ENCODE peak calls at places on chromosomes 11 and 22, in four cellular contexts. V is uterus, D is right lobe of liver, A is GM12891. P is an unnamed sample.

GRCh38 chr11:125941241-125941605 is 4.6 kb upstream of the VSIG10L2 start:
- DNase-seq in V (no peak), D (no peak), A (no peak), P (no peak)

GRCh38 chr11:103035656-103036434 is 56.1 kb downstream of the DCUN1D5 start:
- DNase-seq in V (no peak), D (no peak), A (no peak), P (peak; percentile 78)

GRCh38 chr11:10257478-10257877 is 36.5 kb downstream of the SBF2 start:
- DNase-seq in V (no peak), D (no peak), A (no peak), P (no peak)

GRCh38 chr11:1845095-1845429 is 6.3 kb downstream of the TNNI2 start:
- DNase-seq in V (no peak), D (no peak), A (no peak), P (no peak)

GRCh38 chr11:13101836-13102574 is 92.9 kb downstream of the RASSF10 start:
- DNase-seq in V (no peak), D (no peak), A (no peak), P (no peak)

GRCh38 chr22:39363751-39364484 is 14.1 kb downstream of the SYNGR1 start:
- DNase-seq in V (no peak), D (no peak), A (no peak), P (peak; percentile 88)

GRCh38 chr11:44596541-44597276 is 31.2 kb downstream of the CD82 start:
- DNase-seq in V (no peak), D (no peak), A (no peak), P (no peak)

GRCh38 chr22:44743804-44744211 is 8.6 kb upstream of the ARHGAP8 start:
- DNase-seq in V (no peak), D (no peak), A (no peak), P (no peak)

GRCh38 chr11:29956076-29956556 is 60.7 kb downstream of the KCNA4 start:
- DNase-seq in V (no peak), D (no peak), A (no peak), P (no peak)

GRCh38 chr11:130979386-130979972 is 63.2 kb upstream of the SNX19 start:
- DNase-seq in V (no peak), D (no peak), A (no peak), P (no peak)

GRCh38 chr11:73135346-73136284 is 6.5 kb downstream of the FCHSD2 start:
- DNase-seq in V (no peak), D (no peak), A (no peak), P (no peak)

GRCh38 chr11:65551572-65552398 is 6.4 kb downstream of the LTBP3 start:
- DNase-seq in V (no peak), D (peak; percentile 78), A (no peak), P (peak; percentile 76)

GRCh38 chr11:15885913-15886698 is 470.2 kb downstream of the SOX6 start:
- DNase-seq in V (no peak), D (no peak), A (no peak), P (no peak)

GRCh38 chr11:73157141-73158010 is 15.3 kb upstream of the FCHSD2 start:
- DNase-seq in V (peak; percentile 24), D (peak; percentile 49), A (no peak), P (no peak)

GRCh38 chr11:61153593-61154090 is 7.6 kb downstream of the VPS37C start:
- DNase-seq in V (no peak), D (no peak), A (no peak), P (no peak)

GRCh38 chr11:57335023-57335342 is 709 bp downstream of the SSRP1 start:
- DNase-seq in V (no peak), D (no peak), A (no peak), P (no peak)

GRCh38 chr11:1356007-1356435 is 33.7 kb upstream of the BRSK2 start:
- DNase-seq in V (no peak), D (no peak), A (no peak), P (no peak)

GRCh38 chr11:61830318-61831105 is 2.4 kb downstream of the FADS2 start:
- DNase-seq in V (peak; percentile 66), D (no peak), A (no peak), P (no peak)

GRCh38 chr11:58726594-58727414 is 4.9 kb downstream of the GLYAT start:
- DNase-seq in V (no peak), D (no peak), A (no peak), P (peak; percentile 25)

GRCh38 chr22:35346596-35347220 is 34.2 kb upstream of the HMOX1 start:
- DNase-seq in V (no peak), D (no peak), A (no peak), P (no peak)

GRCh38 chr11:12207384-12208150 is 97.2 kb downstream of the MICAL2 start:
- DNase-seq in V (no peak), D (no peak), A (no peak), P (no peak)

GRCh38 chr11:116044946-116045345 is 540.7 kb upstream of the CADM1 start:
- DNase-seq in V (no peak), D (peak; percentile 15), A (no peak), P (no peak)

GRCh38 chr11:44327730-44328691 is 18.1 kb upstream of the ALX4 start:
- DNase-seq in V (no peak), D (no peak), A (no peak), P (no peak)

GRCh38 chr11:15969701-15970329 is 386.5 kb downstream of the SOX6 start:
- DNase-seq in V (no peak), D (no peak), A (no peak), P (peak; percentile 64)

GRCh38 chr11:61173456-61173855 is 12.2 kb upstream of the VPS37C start:
- DNase-seq in V (no peak), D (no peak), A (no peak), P (no peak)

GRCh38 chr22:42857845-42858481 is 890 bp upstream of the ARFGAP3 start:
- DNase-seq in V (no peak), D (peak; percentile 75), A (no peak), P (no peak)

GRCh38 chr11:102268083-102268984 is 49.0 kb upstream of the BIRC3 start:
- DNase-seq in V (peak; percentile 79), D (peak; percentile 95), A (peak; percentile 66), P (peak; percentile 83)

GRCh38 chr11:130215531-130216220 is 56.1 kb downstream of the ST14 start:
- DNase-seq in V (no peak), D (peak; percentile 43), A (no peak), P (no peak)

GRCh38 chr11:121416909-121417567 is 35.1 kb upstream of the SORL1 start:
- DNase-seq in V (peak; percentile 68), D (peak; percentile 93), A (no peak), P (peak; percentile 28)

GRCh38 chr22:46071451-46072029 is 78.8 kb upstream of the PPARA start:
- DNase-seq in V (peak; percentile 95), D (peak; percentile 93), A (no peak), P (no peak)

GRCh38 chr22:46069518-46070214 is 80.7 kb upstream of the PPARA start:
- DNase-seq in V (peak; percentile 90), D (peak; percentile 91), A (no peak), P (no peak)

GRCh38 chr22:46068908-46069481 is 81.3 kb upstream of the PPARA start:
- DNase-seq in V (peak; percentile 23), D (peak; percentile 50), A (no peak), P (no peak)

GRCh38 chr22:46070722-46071450 is 79.4 kb upstream of the PPARA start:
- DNase-seq in V (peak; percentile 60), D (peak; percentile 81), A (no peak), P (no peak)

GRCh38 chr22:46070215-46070721 is 80.1 kb upstream of the PPARA start:
- DNase-seq in V (peak; percentile 77), D (peak; percentile 90), A (no peak), P (no peak)
- TF ChIP-seq POLR2A in V (no peak), D (no peak), A (no peak), P (peak; percentile 82)

GRCh38 chr11:64247729-64248531 is 1.2 kb upstream of the PPP1R14B start:
- DNase-seq in V (no peak), D (no peak), A (no peak), P (no peak)

GRCh38 chr11:64245401-64245796 is 1.3 kb downstream of the PPP1R14B start:
- DNase-seq in V (no peak), D (peak; percentile 72), A (no peak), P (no peak)

GRCh38 chr11:64245797-64246623 is 733 bp downstream of the PPP1R14B start:
- DNase-seq in V (peak; percentile 73), D (peak; percentile 69), A (no peak), P (peak; percentile 81)

GRCh38 chr11:64248578-64248977 is 1.8 kb upstream of the PPP1R14B start:
- DNase-seq in V (no peak), D (no peak), A (no peak), P (no peak)

DNA sequence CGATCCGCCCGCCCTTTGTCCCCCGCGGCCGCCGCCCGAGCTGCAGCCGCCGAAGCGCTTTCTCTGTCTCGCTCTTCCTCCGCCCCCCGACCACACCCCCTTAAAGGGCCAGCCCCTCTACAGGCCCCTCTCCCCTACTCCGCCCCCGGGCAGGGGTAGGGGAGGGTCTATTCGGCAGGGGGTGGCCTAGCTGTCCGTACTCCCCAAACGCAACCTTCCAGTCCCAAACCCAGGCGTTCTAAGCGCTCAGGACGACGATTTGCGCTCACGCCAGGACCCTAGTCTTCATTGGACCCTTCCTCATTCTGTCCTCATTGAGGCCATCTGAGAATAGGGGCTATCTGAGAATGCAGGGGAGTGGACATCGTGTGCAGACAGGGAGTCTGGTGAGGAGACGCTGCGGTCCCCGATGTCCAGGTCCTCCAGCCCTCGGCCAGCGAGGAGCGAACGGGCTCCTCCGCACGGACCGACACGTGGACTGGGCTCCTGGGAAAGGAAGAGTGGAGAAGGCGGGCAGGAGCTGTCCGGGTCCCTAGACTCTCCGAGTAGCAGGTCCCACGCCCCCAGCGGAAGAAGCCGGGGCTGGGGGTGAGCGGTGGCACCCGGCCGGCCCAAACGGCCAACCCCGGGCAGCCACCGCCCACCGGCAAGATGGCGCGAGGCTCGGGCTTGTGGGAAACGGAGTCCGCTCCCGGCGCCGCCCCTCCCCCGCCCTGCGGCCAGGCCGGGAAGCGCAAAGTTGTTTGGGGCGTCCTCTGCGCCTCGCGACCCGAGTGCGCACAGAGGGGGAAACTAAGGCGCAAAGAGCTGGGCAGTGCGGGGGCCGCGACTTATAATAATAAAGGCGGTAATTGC is at the start of gene PPP1R14B:
- DNase-seq in V (peak; percentile 87), D (peak; percentile 93), A (peak; percentile 85), P (peak; percentile 87)
- TF ChIP-seq POLR2A in V (no peak), D (peak; percentile 21), A (no peak), P (peak; percentile 62)

DNA sequence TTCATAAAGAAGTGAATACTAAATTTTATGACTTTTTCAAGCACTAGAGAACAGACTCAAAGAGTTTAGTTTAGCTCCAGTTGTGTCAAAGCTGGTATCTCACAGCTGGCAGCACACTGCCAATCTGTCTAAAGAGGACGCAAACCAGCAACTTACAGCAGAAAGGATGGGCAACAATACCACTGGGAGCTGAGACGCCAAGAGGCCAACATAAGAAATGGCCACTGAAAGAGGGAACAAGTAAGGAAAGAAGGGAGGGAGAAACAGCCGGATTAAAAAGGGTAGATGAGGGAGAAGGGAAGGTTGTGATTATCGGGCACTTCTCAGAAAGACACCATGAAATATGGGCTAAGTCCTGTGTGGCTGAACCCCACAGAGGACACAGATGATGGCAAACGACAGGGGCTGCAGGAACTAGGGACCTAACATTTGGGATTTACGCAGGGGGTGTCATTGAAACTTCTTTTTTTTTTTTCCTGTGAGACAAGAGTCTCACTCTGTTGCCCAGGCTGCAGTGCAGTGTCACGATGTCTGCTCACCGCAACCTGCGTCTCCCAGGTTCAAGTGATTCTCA is 41.7 kb downstream of the SERPIND1 start:
- DNase-seq in V (no peak), D (no peak), A (no peak), P (no peak)
- TF ChIP-seq POLR2A in V (no peak), D (no peak), A (no peak), P (no peak)

DNA sequence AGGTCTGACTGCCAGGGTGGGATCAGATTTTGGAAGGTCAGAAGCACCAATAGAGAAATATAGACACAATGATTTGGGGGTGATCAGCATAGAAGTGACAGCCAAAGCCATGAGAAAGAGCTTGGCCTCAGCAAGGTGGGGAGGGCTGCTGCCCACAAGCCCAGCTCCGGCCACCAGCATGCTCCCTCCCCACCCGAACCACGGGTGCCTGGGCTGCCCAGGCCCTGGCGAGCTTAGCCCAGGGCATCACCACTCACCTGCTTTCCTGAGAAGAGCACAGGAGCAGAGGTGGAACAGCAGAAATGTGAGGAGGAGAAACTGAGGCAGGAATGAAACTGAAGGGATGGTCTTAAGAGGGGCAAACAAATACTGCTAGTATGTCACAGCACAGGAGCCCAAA is 48.8 kb downstream of the LRFN4 start:
- DNase-seq in V (no peak), D (no peak), A (no peak), P (no peak)
- TF ChIP-seq POLR2A in V (no peak), D (no peak), A (no peak), P (no peak)

P was measured in erythroblast.